ENCODE peak calls at places on chromosomes 7 and 10, in eight cellular contexts. P is esophagus squamous epithelium; Q is activated CD4-positive, CD25-positive, alpha-beta regulatory T cell treated with anti-CD3 and anti-CD28 coated beads, Interleukin-2, amount 50 U/mL, for 16 hours; G is NCI-H1105; V is activated CD4-positive, alpha-beta memory T cell treated with anti-CD3 and anti-CD28 coated beads, Interleukin-2, amount 10 ng/mL, durations not matched to agents 7 days and 5 days; R is myocyte; O is CD4-positive, CD25-positive, alpha-beta regulatory T cell; I is iPS DF 6.9. E is an unnamed sample.

GRCh38 chr7:48424731-48425130 is 253.5 kb downstream of the ABCA13 start:
- DNase-seq in P (no peak), Q (no peak), G (no peak), V (no peak), R (peak; percentile 16), O (no peak), I (no peak), E (no peak)

GRCh38 chr10:86390337-86391120 is 23.9 kb upstream of the GRID1 start:
- DNase-seq in P (no peak), Q (no peak), G (no peak), V (no peak), R (no peak), O (no peak), I (no peak), E (no peak)

GRCh38 chr10:82969405-82969804 is 1094.4 kb downstream of the NRG3 start:
- DNase-seq in P (no peak), Q (no peak), G (no peak), V (no peak), R (no peak), O (no peak), I (no peak), E (no peak)

GRCh38 chr10:32854435-32854834 is 103.6 kb downstream of the ITGB1 start:
- DNase-seq in P (no peak), Q (no peak), G (no peak), V (no peak), R (no peak), O (no peak), I (no peak), E (no peak)

GRCh38 chr7:157519798-157520244 is 183.0 kb downstream of the DNAJB6 start:
- DNase-seq in P (no peak), Q (no peak), G (no peak), V (peak; percentile 13), R (no peak), O (no peak), I (no peak), E (no peak)

GRCh38 chr10:31581741-31582323 is 262.8 kb downstream of the ZEB1 start:
- DNase-seq in P (no peak), Q (no peak), G (no peak), V (no peak), R (no peak), O (no peak), I (no peak), E (peak; percentile 57)

GRCh38 chr10:86190291-86190690 is 176.3 kb downstream of the GRID1 start:
- DNase-seq in P (no peak), Q (no peak), G (no peak), V (no peak), R (no peak), O (no peak), I (no peak), E (no peak)

GRCh38 chr10:79102056-79102874 is 33.5 kb downstream of the ZMIZ1 start:
- DNase-seq in P (no peak), Q (no peak), G (no peak), V (no peak), R (peak; percentile 86), O (no peak), I (no peak), E (no peak)